ENCODE peak calls at places on chromosomes 2 and 18, in nine cellular contexts. One of them, this sample, is unnamed.

GRCh38 chr2:152718909-152719645 is 657 bp downstream of the ARL6IP6 start:
- DNase-seq in suprapubic skin: no peak
- DNase-seq in heart left ventricle: no peak
- DNase-seq in endodermal cell: peak; percentile 82
- DNase-seq in esophagus squamous epithelium: no peak
- DNase-seq in cardiac fibroblast: peak; percentile 49
- DNase-seq in fibroblast of mammary gland: peak; percentile 55
- DNase-seq in colonic mucosa: peak; percentile 84
- DNase-seq in left ventricle myocardium inferior: no peak
- DNase-seq in this sample: peak; percentile 49

GRCh38 chr2:191869178-191869577 is 22.3 kb upstream of the CAVIN2 start:
- DNase-seq in left ventricle myocardium inferior: no peak
- DNase-seq in heart left ventricle: no peak
- DNase-seq in suprapubic skin: no peak
- DNase-seq in endodermal cell: peak; percentile 92
- DNase-seq in cardiac fibroblast: peak; percentile 55
- DNase-seq in esophagus squamous epithelium: no peak
- DNase-seq in fibroblast of mammary gland: peak; percentile 52
- DNase-seq in colonic mucosa: peak; percentile 58
- DNase-seq in this sample: peak; percentile 39

GRCh38 chr2:19673213-19673791 is 228.5 kb downstream of the TTC32 start:
- DNase-seq in cardiac fibroblast: peak; percentile 55
- DNase-seq in esophagus squamous epithelium: no peak
- DNase-seq in suprapubic skin: no peak
- DNase-seq in left ventricle myocardium inferior: peak; percentile 13
- DNase-seq in fibroblast of mammary gland: peak; percentile 80
- DNase-seq in heart left ventricle: no peak
- DNase-seq in colonic mucosa: no peak
- DNase-seq in endodermal cell: peak; percentile 56
- DNase-seq in this sample: peak; percentile 29

GRCh38 chr18:79681484-79682387 is 2.1 kb downstream of the CTDP1 start:
- DNase-seq in cardiac fibroblast: no peak
- DNase-seq in endodermal cell: peak; percentile 33
- DNase-seq in colonic mucosa: peak; percentile 85
- DNase-seq in heart left ventricle: no peak
- DNase-seq in left ventricle myocardium inferior: no peak
- DNase-seq in suprapubic skin: no peak
- DNase-seq in esophagus squamous epithelium: no peak
- DNase-seq in fibroblast of mammary gland: no peak
- DNase-seq in this sample: peak; percentile 85

GRCh38 chr2:1736997-1737480 is 7.3 kb downstream of the PXDN start:
- DNase-seq in suprapubic skin: peak; percentile 28
- DNase-seq in heart left ventricle: no peak
- DNase-seq in esophagus squamous epithelium: no peak
- DNase-seq in endodermal cell: peak; percentile 39
- DNase-seq in colonic mucosa: peak; percentile 15
- DNase-seq in fibroblast of mammary gland: peak; percentile 94
- DNase-seq in left ventricle myocardium inferior: no peak
- DNase-seq in cardiac fibroblast: peak; percentile 91
- DNase-seq in this sample: peak; percentile 96

GRCh38 chr2:225630824-225631533 is 231.5 kb downstream of the NYAP2 start:
- DNase-seq in endodermal cell: no peak
- DNase-seq in cardiac fibroblast: no peak
- DNase-seq in fibroblast of mammary gland: no peak
- DNase-seq in colonic mucosa: no peak
- DNase-seq in left ventricle myocardium inferior: no peak
- DNase-seq in heart left ventricle: no peak
- DNase-seq in suprapubic skin: no peak
- DNase-seq in esophagus squamous epithelium: no peak
- DNase-seq in this sample: no peak

GRCh38 chr2:118150294-118150693 is 62.0 kb downstream of the INSIG2 start:
- DNase-seq in esophagus squamous epithelium: no peak
- DNase-seq in fibroblast of mammary gland: no peak
- DNase-seq in heart left ventricle: no peak
- DNase-seq in left ventricle myocardium inferior: no peak
- DNase-seq in suprapubic skin: no peak
- DNase-seq in colonic mucosa: no peak
- DNase-seq in cardiac fibroblast: no peak
- DNase-seq in endodermal cell: no peak
- DNase-seq in this sample: no peak

GRCh38 chr2:7572460-7572859 is 655.2 kb downstream of the RNF144A start:
- DNase-seq in cardiac fibroblast: no peak
- DNase-seq in heart left ventricle: no peak
- DNase-seq in endodermal cell: peak; percentile 42
- DNase-seq in suprapubic skin: no peak
- DNase-seq in fibroblast of mammary gland: no peak
- DNase-seq in left ventricle myocardium inferior: no peak
- DNase-seq in colonic mucosa: no peak
- DNase-seq in esophagus squamous epithelium: no peak
- DNase-seq in this sample: no peak

GRCh38 chr2:206445948-206446347 is 2.6 kb downstream of the ADAM23 start:
- DNase-seq in esophagus squamous epithelium: no peak
- DNase-seq in cardiac fibroblast: no peak
- DNase-seq in heart left ventricle: no peak
- DNase-seq in left ventricle myocardium inferior: no peak
- DNase-seq in colonic mucosa: no peak
- DNase-seq in suprapubic skin: no peak
- DNase-seq in endodermal cell: no peak
- DNase-seq in fibroblast of mammary gland: no peak
- DNase-seq in this sample: no peak

GRCh38 chr2:206442516-206442853 is 847 bp upstream of the ADAM23 start:
- DNase-seq in esophagus squamous epithelium: no peak
- DNase-seq in left ventricle myocardium inferior: no peak
- DNase-seq in fibroblast of mammary gland: no peak
- DNase-seq in endodermal cell: no peak
- DNase-seq in heart left ventricle: no peak
- DNase-seq in cardiac fibroblast: no peak
- DNase-seq in colonic mucosa: no peak
- DNase-seq in suprapubic skin: no peak
- DNase-seq in this sample: no peak

GRCh38 chr2:206438196-206438727 is 5.1 kb upstream of the ADAM23 start:
- DNase-seq in left ventricle myocardium inferior: no peak
- DNase-seq in fibroblast of mammary gland: peak; percentile 39
- DNase-seq in esophagus squamous epithelium: no peak
- DNase-seq in colonic mucosa: no peak
- DNase-seq in endodermal cell: no peak
- DNase-seq in heart left ventricle: no peak
- DNase-seq in cardiac fibroblast: no peak
- DNase-seq in suprapubic skin: no peak
- DNase-seq in this sample: no peak

GRCh38 chr2:206443735-206444527 is 599 bp downstream of the ADAM23 start:
- DNase-seq in colonic mucosa: no peak
- DNase-seq in esophagus squamous epithelium: no peak
- DNase-seq in heart left ventricle: peak; percentile 64
- DNase-seq in endodermal cell: peak; percentile 77
- DNase-seq in cardiac fibroblast: no peak
- DNase-seq in fibroblast of mammary gland: peak; percentile 15
- DNase-seq in suprapubic skin: no peak
- DNase-seq in left ventricle myocardium inferior: peak; percentile 18
- DNase-seq in this sample: peak; percentile 8

DNA sequence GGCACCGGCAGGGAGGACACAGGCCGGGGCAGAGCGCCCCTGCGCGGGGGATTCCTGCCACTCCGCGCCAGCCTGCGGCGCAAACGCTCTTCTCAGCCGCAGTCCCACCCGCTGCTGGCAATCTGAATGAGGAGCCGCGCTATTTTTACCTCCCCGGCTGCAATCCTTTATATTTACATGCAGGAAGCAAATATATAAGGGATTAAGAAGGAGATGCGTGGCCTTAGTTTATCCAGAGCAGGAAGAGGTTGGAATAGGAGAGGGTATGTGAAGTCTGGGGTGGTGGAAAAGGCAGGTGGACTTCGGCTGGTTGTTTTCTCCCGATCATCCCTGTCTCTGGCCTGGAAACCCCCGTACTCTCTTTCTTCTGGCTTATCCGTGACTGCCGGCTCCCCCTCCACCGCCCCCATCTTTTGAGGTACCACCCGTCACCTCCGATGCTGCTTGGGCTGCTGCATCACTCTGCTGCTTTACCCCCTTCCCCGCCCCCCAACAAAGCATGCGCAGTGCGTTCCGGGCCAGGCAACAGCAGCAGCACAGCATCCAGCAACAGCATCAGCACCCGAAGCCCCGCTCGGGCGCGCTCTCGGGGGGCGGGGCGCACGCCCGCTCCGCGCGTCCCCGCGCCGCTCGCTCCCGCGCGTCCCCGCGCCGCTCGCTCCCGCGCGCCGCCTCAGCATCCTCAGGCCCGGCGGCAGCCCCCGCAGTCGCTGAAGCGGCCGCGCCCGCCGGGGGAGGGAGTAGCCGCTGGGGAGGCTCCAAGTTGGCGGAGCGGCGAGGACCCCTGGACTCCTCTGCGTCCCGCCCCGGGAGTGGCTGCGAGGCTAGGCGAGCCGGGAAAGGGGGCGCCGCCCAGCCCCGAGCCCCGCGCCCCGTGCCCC is at the start of gene ADAM23:
- DNase-seq in esophagus squamous epithelium: no peak
- DNase-seq in endodermal cell: peak; percentile 91
- DNase-seq in left ventricle myocardium inferior: peak; percentile 54
- DNase-seq in suprapubic skin: no peak
- DNase-seq in cardiac fibroblast: peak; percentile 32
- DNase-seq in fibroblast of mammary gland: peak; percentile 44
- DNase-seq in colonic mucosa: peak; percentile 25
- DNase-seq in heart left ventricle: peak; percentile 76
- DNase-seq in this sample: peak; percentile 10
- TF ChIP-seq CTCF in esophagus squamous epithelium: no peak
- TF ChIP-seq CTCF in endodermal cell: peak; percentile 75
- TF ChIP-seq CTCF in left ventricle myocardium inferior: peak; percentile 46
- TF ChIP-seq CTCF in suprapubic skin: no peak
- TF ChIP-seq CTCF in cardiac fibroblast: no peak
- TF ChIP-seq CTCF in fibroblast of mammary gland: peak; percentile 5
- TF ChIP-seq CTCF in colonic mucosa: no peak
- TF ChIP-seq CTCF in heart left ventricle: no peak
- TF ChIP-seq CTCF in this sample: no peak

GRCh38 chr2:24926602-24927252 is 6.7 kb upstream of the ADCY3 start:
- DNase-seq in esophagus squamous epithelium: no peak
- DNase-seq in endodermal cell: peak; percentile 75
- DNase-seq in heart left ventricle: peak; percentile 71
- DNase-seq in fibroblast of mammary gland: peak; percentile 50
- DNase-seq in left ventricle myocardium inferior: peak; percentile 74
- DNase-seq in colonic mucosa: peak; percentile 39
- DNase-seq in cardiac fibroblast: peak; percentile 45
- DNase-seq in suprapubic skin: peak; percentile 89
- DNase-seq in this sample: peak; percentile 54
- H3K4me3 ChIP-seq in esophagus squamous epithelium: peak overlapping the region; percentile 33
- H3K4me3 ChIP-seq in endodermal cell: no peak overlapping the region
- H3K4me3 ChIP-seq in heart left ventricle: peak overlapping the region; percentile 31
- H3K4me3 ChIP-seq in fibroblast of mammary gland: no peak overlapping the region
- H3K4me3 ChIP-seq in left ventricle myocardium inferior: peak overlapping the region; percentile 54
- H3K4me3 ChIP-seq in colonic mucosa: peak overlapping the region; percentile 22
- H3K4me3 ChIP-seq in cardiac fibroblast: no peak overlapping the region
- H3K4me3 ChIP-seq in suprapubic skin: peak overlapping the region; percentile 40
- H3K4me3 ChIP-seq in this sample: no peak overlapping the region

DNA sequence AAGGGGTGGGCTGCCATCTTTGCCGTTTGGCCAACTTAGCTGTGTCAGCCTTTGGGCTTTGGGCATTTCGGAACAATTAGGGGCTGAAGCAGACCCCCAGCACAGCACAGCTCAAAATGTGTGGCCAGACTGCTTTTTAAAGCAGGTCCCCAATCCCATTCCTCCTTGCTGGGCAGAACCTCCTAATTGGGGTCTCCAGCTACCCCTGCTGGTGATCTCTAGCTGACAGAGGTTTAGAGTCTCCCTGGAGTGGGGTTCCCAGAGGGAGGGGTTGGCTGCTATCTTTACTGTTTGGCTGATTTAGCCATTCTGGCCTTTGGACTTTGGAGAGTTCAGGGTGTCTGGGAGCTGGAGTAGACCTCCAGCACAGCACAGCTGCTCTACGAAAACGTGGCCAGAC is 71.5 kb upstream of the LHCGR start:
- DNase-seq in cardiac fibroblast: no peak
- DNase-seq in fibroblast of mammary gland: no peak
- DNase-seq in suprapubic skin: no peak
- DNase-seq in esophagus squamous epithelium: no peak
- DNase-seq in left ventricle myocardium inferior: no peak
- DNase-seq in endodermal cell: no peak
- DNase-seq in colonic mucosa: no peak
- DNase-seq in heart left ventricle: no peak
- DNase-seq in this sample: no peak
- TF ChIP-seq CTCF in cardiac fibroblast: no peak
- TF ChIP-seq CTCF in fibroblast of mammary gland: no peak
- TF ChIP-seq CTCF in suprapubic skin: no peak
- TF ChIP-seq CTCF in esophagus squamous epithelium: no peak
- TF ChIP-seq CTCF in left ventricle myocardium inferior: no peak
- TF ChIP-seq CTCF in endodermal cell: peak; percentile 52
- TF ChIP-seq CTCF in colonic mucosa: no peak
- TF ChIP-seq CTCF in heart left ventricle: no peak
- TF ChIP-seq CTCF in this sample: no peak

GRCh38 chr2:39490586-39490985 is 53.5 kb upstream of the MAP4K3 start:
- DNase-seq in fibroblast of mammary gland: no peak
- DNase-seq in heart left ventricle: no peak
- DNase-seq in suprapubic skin: no peak
- DNase-seq in left ventricle myocardium inferior: no peak
- DNase-seq in colonic mucosa: no peak
- DNase-seq in endodermal cell: no peak
- DNase-seq in cardiac fibroblast: no peak
- DNase-seq in esophagus squamous epithelium: no peak
- DNase-seq in this sample: no peak

GRCh38 chr2:39494784-39495251 is 57.7 kb upstream of the MAP4K3 start:
- DNase-seq in heart left ventricle: no peak
- DNase-seq in esophagus squamous epithelium: no peak
- DNase-seq in fibroblast of mammary gland: peak; percentile 99
- DNase-seq in suprapubic skin: no peak
- DNase-seq in colonic mucosa: no peak
- DNase-seq in left ventricle myocardium inferior: no peak
- DNase-seq in endodermal cell: peak; percentile 61
- DNase-seq in cardiac fibroblast: peak; percentile 99
- DNase-seq in this sample: peak; percentile 95

GRCh38 chr2:39491653-39492052 is 54.6 kb upstream of the MAP4K3 start:
- DNase-seq in fibroblast of mammary gland: no peak
- DNase-seq in left ventricle myocardium inferior: no peak
- DNase-seq in colonic mucosa: no peak
- DNase-seq in heart left ventricle: no peak
- DNase-seq in endodermal cell: no peak
- DNase-seq in esophagus squamous epithelium: no peak
- DNase-seq in cardiac fibroblast: no peak
- DNase-seq in suprapubic skin: no peak
- DNase-seq in this sample: no peak

GRCh38 chr2:39492701-39493100 is 55.6 kb upstream of the MAP4K3 start:
- DNase-seq in left ventricle myocardium inferior: no peak
- DNase-seq in esophagus squamous epithelium: no peak
- DNase-seq in endodermal cell: no peak
- DNase-seq in fibroblast of mammary gland: no peak
- DNase-seq in suprapubic skin: no peak
- DNase-seq in cardiac fibroblast: no peak
- DNase-seq in colonic mucosa: no peak
- DNase-seq in heart left ventricle: no peak
- DNase-seq in this sample: no peak

DNA sequence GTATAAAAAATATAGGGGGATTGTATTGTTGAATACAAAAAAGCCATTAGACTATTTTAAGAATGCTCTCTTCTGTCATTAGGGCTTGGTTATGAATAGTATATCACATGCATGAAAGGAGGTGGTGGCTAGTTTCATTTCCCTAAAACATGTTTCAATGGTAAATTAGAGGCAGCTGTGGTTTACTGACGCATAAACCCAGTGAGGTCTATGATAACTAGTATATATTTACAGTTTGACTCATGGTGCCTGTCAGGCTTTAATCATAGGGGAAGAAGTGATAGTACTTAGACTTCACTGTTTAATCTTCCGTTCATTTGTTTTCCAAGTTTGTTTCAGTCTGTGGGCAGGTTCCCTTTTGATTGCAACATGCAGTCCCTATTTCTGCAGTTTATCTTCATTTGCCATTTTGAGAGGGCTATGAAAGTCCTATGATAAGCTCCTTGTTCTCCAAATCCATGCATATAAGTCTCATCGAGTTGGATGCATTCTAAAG is 55.1 kb upstream of the MAP4K3 start:
- DNase-seq in left ventricle myocardium inferior: no peak
- DNase-seq in endodermal cell: no peak
- DNase-seq in suprapubic skin: no peak
- DNase-seq in heart left ventricle: no peak
- DNase-seq in fibroblast of mammary gland: peak; percentile 98
- DNase-seq in colonic mucosa: no peak
- DNase-seq in cardiac fibroblast: peak; percentile 96
- DNase-seq in esophagus squamous epithelium: no peak
- DNase-seq in this sample: peak; percentile 97
- H3K4me3 ChIP-seq in left ventricle myocardium inferior: peak overlapping the region; percentile 5
- H3K4me3 ChIP-seq in endodermal cell: no peak overlapping the region
- H3K4me3 ChIP-seq in suprapubic skin: no peak overlapping the region
- H3K4me3 ChIP-seq in heart left ventricle: no peak overlapping the region
- H3K4me3 ChIP-seq in fibroblast of mammary gland: no peak overlapping the region
- H3K4me3 ChIP-seq in colonic mucosa: no peak overlapping the region
- H3K4me3 ChIP-seq in cardiac fibroblast: no peak overlapping the region
- H3K4me3 ChIP-seq in esophagus squamous epithelium: no peak overlapping the region
- H3K4me3 ChIP-seq in this sample: no peak overlapping the region

This sample was measured in fibroblast of villous mesenchyme.